ENCODE peak calls at places on chromosomes 2 and 18, in four cellular contexts. One of them, this sample, is unnamed.

GRCh38 chr18:32470136-32470712 is 458 bp downstream of the GAREM1 start:
- DNase-seq in stomach: peak; percentile 45
- DNase-seq in kidney: peak; percentile 81
- DNase-seq in fibroblast of lung: peak; percentile 51
- DNase-seq in this sample: peak; percentile 20

GRCh38 chr2:164430166-164430783 is 191.0 kb downstream of the GRB14 start:
- DNase-seq in stomach: no peak
- DNase-seq in kidney: no peak
- DNase-seq in fibroblast of lung: peak; percentile 41
- DNase-seq in this sample: peak; percentile 46

GRCh38 chr2:122390406-122390805 is 635.0 kb downstream of the TSN start:
- DNase-seq in stomach: no peak
- DNase-seq in kidney: no peak
- DNase-seq in fibroblast of lung: no peak
- DNase-seq in this sample: no peak

GRCh38 chr2:96336104-96336775 is 674 bp downstream of the NCAPH start:
- DNase-seq in stomach: no peak
- DNase-seq in kidney: no peak
- DNase-seq in fibroblast of lung: no peak
- DNase-seq in this sample: no peak

GRCh38 chr2:110984654-110985053 is 136.1 kb upstream of the BCL2L11 start:
- DNase-seq in stomach: no peak
- DNase-seq in kidney: no peak
- DNase-seq in fibroblast of lung: no peak
- DNase-seq in this sample: no peak

GRCh38 chr2:28469947-28470585 is 25.8 kb upstream of the PLB1 start:
- DNase-seq in stomach: no peak
- DNase-seq in kidney: no peak
- DNase-seq in fibroblast of lung: no peak
- DNase-seq in this sample: no peak

GRCh38 chr2:2183135-2183534 is 147.9 kb downstream of the MYT1L start:
- DNase-seq in stomach: no peak
- DNase-seq in kidney: no peak
- DNase-seq in fibroblast of lung: no peak
- DNase-seq in this sample: no peak

GRCh38 chr2:105777071-105777482 is 32.4 kb downstream of the NCK2 start:
- DNase-seq in stomach: no peak
- DNase-seq in kidney: no peak
- DNase-seq in fibroblast of lung: no peak
- DNase-seq in this sample: no peak

GRCh38 chr2:141348481-141348880 is 782.3 kb downstream of the LRP1B start:
- DNase-seq in stomach: no peak
- DNase-seq in kidney: no peak
- DNase-seq in fibroblast of lung: peak; percentile 37
- DNase-seq in this sample: no peak

GRCh38 chr18:79526468-79527460 is 131.0 kb downstream of the NFATC1 start:
- DNase-seq in stomach: no peak
- DNase-seq in kidney: peak; percentile 73
- DNase-seq in fibroblast of lung: no peak
- DNase-seq in this sample: no peak

GRCh38 chr2:100408104-100408503 is 9.4 kb downstream of the CHST10 start:
- DNase-seq in stomach: no peak
- DNase-seq in kidney: no peak
- DNase-seq in fibroblast of lung: no peak
- DNase-seq in this sample: no peak

GRCh38 chr2:67311536-67311935 is 85.6 kb upstream of the ETAA1 start:
- DNase-seq in stomach: no peak
- DNase-seq in kidney: no peak
- DNase-seq in fibroblast of lung: peak; percentile 91
- DNase-seq in this sample: peak; percentile 48

GRCh38 chr2:60811491-60812370 is 55.7 kb downstream of the PAPOLG start:
- DNase-seq in stomach: no peak
- DNase-seq in kidney: no peak
- DNase-seq in fibroblast of lung: no peak
- DNase-seq in this sample: no peak

GRCh38 chr2:3435440-3435839 is 55.9 kb downstream of the TRAPPC12 start:
- DNase-seq in stomach: no peak
- DNase-seq in kidney: no peak
- DNase-seq in fibroblast of lung: no peak
- DNase-seq in this sample: no peak

GRCh38 chr18:76619342-76620315 is 124.6 kb upstream of the ZNF516 start:
- DNase-seq in stomach: peak; percentile 81
- DNase-seq in kidney: peak; percentile 88
- DNase-seq in fibroblast of lung: peak; percentile 88
- DNase-seq in this sample: peak; percentile 15

GRCh38 chr18:36629836-36630235 is 199.0 kb downstream of the TPGS2 start:
- DNase-seq in stomach: no peak
- DNase-seq in kidney: no peak
- DNase-seq in fibroblast of lung: no peak
- DNase-seq in this sample: no peak

GRCh38 chr18:55413474-55413873 is 174.5 kb downstream of the TCF4 start:
- DNase-seq in stomach: no peak
- DNase-seq in kidney: no peak
- DNase-seq in fibroblast of lung: peak; percentile 62
- DNase-seq in this sample: no peak

GRCh38 chr18:78757014-78757413 is 222.6 kb upstream of the SALL3 start:
- DNase-seq in stomach: peak; percentile 10
- DNase-seq in kidney: peak; percentile 47
- DNase-seq in fibroblast of lung: no peak
- DNase-seq in this sample: no peak

GRCh38 chr2:213609570-213610170 is 325.4 kb downstream of the SPAG16 start:
- DNase-seq in stomach: no peak
- DNase-seq in kidney: no peak
- DNase-seq in fibroblast of lung: no peak
- DNase-seq in this sample: no peak

GRCh38 chr2:85846411-85846810 is 42.4 kb downstream of the ST3GAL5 start:
- DNase-seq in stomach: no peak
- DNase-seq in kidney: no peak
- DNase-seq in fibroblast of lung: peak; percentile 80
- DNase-seq in this sample: peak; percentile 73

GRCh38 chr2:98704499-98705332 is 26.2 kb downstream of the MGAT4A start:
- DNase-seq in stomach: peak; percentile 50
- DNase-seq in kidney: no peak
- DNase-seq in fibroblast of lung: no peak
- DNase-seq in this sample: no peak
- H3K27ac ChIP-seq in stomach: peak overlapping the region; percentile 81
- H3K27ac ChIP-seq in kidney: peak overlapping the region; percentile 28
- H3K27ac ChIP-seq in fibroblast of lung: no peak overlapping the region
- H3K27ac ChIP-seq in this sample: no peak overlapping the region

GRCh38 chr2:137881711-137882110 is 82.6 kb upstream of the HNMT start:
- DNase-seq in stomach: no peak
- DNase-seq in kidney: no peak
- DNase-seq in fibroblast of lung: no peak
- DNase-seq in this sample: no peak

GRCh38 chr2:137888845-137889244 is 75.4 kb upstream of the HNMT start:
- DNase-seq in stomach: peak; percentile 51
- DNase-seq in kidney: no peak
- DNase-seq in fibroblast of lung: peak; percentile 16
- DNase-seq in this sample: peak; percentile 45

DNA sequence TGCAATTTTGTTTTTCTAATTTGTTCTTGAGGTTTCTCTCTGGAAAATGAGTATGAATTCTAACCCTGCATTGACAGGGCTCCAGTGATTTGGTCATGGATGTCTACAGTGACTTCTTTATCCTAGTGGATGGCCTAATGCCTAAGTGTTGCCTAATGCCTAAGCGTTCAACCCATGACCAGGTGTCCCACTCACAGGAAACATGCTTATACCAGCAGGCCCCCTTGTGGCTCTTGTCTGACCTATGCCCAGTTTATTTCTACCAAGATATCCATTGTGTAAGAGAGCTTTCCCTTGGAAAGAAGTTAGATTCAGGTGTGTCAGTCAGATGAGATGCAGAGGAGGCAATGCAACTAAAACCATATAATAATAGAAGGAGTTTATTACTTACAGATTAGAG is 77.8 kb upstream of the HNMT start:
- DNase-seq in stomach: no peak
- DNase-seq in kidney: no peak
- DNase-seq in fibroblast of lung: no peak
- DNase-seq in this sample: no peak
- TF ChIP-seq CTCF in stomach: no peak
- TF ChIP-seq CTCF in kidney: no peak
- TF ChIP-seq CTCF in fibroblast of lung: no peak
- TF ChIP-seq CTCF in this sample: no peak

GRCh38 chr18:62838475-62839098 is 123.2 kb downstream of the PHLPP1 start:
- DNase-seq in stomach: no peak
- DNase-seq in kidney: no peak
- DNase-seq in fibroblast of lung: no peak
- DNase-seq in this sample: no peak
- H3K27ac ChIP-seq in stomach: no peak overlapping the region
- H3K27ac ChIP-seq in kidney: no peak overlapping the region
- H3K27ac ChIP-seq in fibroblast of lung: no peak overlapping the region
- H3K27ac ChIP-seq in this sample: no peak overlapping the region

DNA sequence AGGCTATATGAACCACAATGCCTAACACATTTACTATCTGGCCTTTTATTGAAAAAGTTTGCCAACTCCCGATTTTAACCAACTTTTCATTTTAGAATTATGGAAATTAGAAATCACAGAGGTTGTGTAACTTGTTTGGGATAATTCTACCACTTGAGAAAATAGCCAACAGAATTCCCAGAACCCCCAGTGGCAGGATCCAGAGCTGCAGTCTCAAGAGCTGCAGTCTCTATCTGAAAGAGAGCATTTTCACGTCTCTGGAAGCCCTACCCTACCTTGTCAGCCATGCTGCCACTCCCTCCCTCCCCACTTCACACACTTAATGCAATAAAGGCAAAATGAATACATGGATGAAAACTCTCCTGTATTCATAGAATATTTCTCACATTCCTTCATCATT is 23.4 kb upstream of the TSPYL6 start:
- DNase-seq in stomach: no peak
- DNase-seq in kidney: no peak
- DNase-seq in fibroblast of lung: no peak
- DNase-seq in this sample: no peak
- TF ChIP-seq CTCF in stomach: no peak
- TF ChIP-seq CTCF in kidney: no peak
- TF ChIP-seq CTCF in fibroblast of lung: peak; percentile 27
- TF ChIP-seq CTCF in this sample: peak; percentile 70

This sample was measured in brain microvascular endothelial cell.